ENCODE peak calls at places on chromosomes 12 and 14, in five cellular contexts. S is Ammon's horn; J is spleen; N is stimulated activated CD4-positive, alpha-beta T cell treated with anti-CD3 and anti-CD28 coated beads, Interleukin-15, amount 100 ng/mL, for 1 hour; M is stimulated activated CD8-positive, alpha-beta memory T cell treated with anti-CD3 and anti-CD28 coated beads, Interleukin-2, amount 100 ng/mL, for 1 hour. P is an unnamed sample.

GRCh38 chr12:6200266-6201198 is at the start of gene CD9:
- DNase-seq in S (peak), J (no peak), N (peak), M (no peak), P (no peak)

GRCh38 chr14:36949371-36949770 is 223.0 kb downstream of the SLC25A21 start:
- DNase-seq in M (no peak), J (no peak), S (no peak), N (no peak), P (no peak)

GRCh38 chr12:97977870-97978269 is 515.3 kb downstream of the RMST start:
- DNase-seq in S (no peak), M (no peak), N (no peak), J (no peak), P (no peak)

GRCh38 chr12:99130808-99131538 is 485.9 kb downstream of the APAF1 start:
- DNase-seq in J (no peak), M (no peak), S (no peak), N (no peak), P (no peak)

GRCh38 chr12:64656429-64656828 is 46.1 kb downstream of the RASSF3 start:
- DNase-seq in S (no peak), N (no peak), M (no peak), J (no peak), P (no peak)

GRCh38 chr12:45938566-45938965 is 51.8 kb downstream of the SCAF11 start:
- DNase-seq in N (no peak), M (no peak), S (no peak), J (no peak), P (no peak)

GRCh38 chr12:97148941-97149559 is 242.0 kb downstream of the NEDD1 start:
- DNase-seq in J (peak), S (peak), M (no peak), N (peak), P (no peak)

GRCh38 chr14:30874120-30874998 is at the start of gene COCH:
- DNase-seq in J (peak), N (no peak), S (no peak), M (no peak), P (peak)

GRCh38 chr14:80988742-80989429 is 33.5 kb downstream of the TSHR start:
- DNase-seq in J (no peak), M (no peak), N (no peak), S (no peak), P (no peak)

GRCh38 chr12:115313929-115314328 is 630.0 kb upstream of the TBX3 start:
- DNase-seq in J (no peak), M (no peak), N (no peak), S (no peak), P (no peak)

GRCh38 chr14:105570482-105570881 is 44.1 kb downstream of the TMEM121 start:
- DNase-seq in M (no peak), J (no peak), S (no peak), N (no peak), P (no peak)

GRCh38 chr14:61478971-61479473 is 157.6 kb downstream of the PRKCH start:
- DNase-seq in S (no peak), J (no peak), M (no peak), N (no peak), P (no peak)

GRCh38 chr12:132354211-132354981 is 25.0 kb upstream of the GALNT9 start:
- DNase-seq in S (no peak), J (peak), M (no peak), N (no peak), P (peak)

GRCh38 chr14:58824106-58824505 is 186.3 kb downstream of the DACT1 start:
- DNase-seq in N (no peak), M (no peak), J (no peak), S (peak), P (no peak)

GRCh38 chr12:121095544-121096198 is 37.0 kb upstream of the P2RX7 start:
- DNase-seq in J (peak), M (peak), N (peak), S (peak), P (no peak)

GRCh38 chr12:34526946-34527345 is 504.6 kb downstream of the ALG10 start:
- DNase-seq in N (no peak), S (no peak), J (no peak), M (no peak), P (no peak)

GRCh38 chr12:96720363-96720705 is 186.7 kb upstream of the NEDD1 start:
- DNase-seq in S (no peak), J (peak), N (no peak), M (no peak), P (no peak)

GRCh38 chr12:67068773-67069450 is 200.2 kb upstream of the CAND1 start:
- DNase-seq in M (no peak), J (peak), S (no peak), N (peak), P (no peak)